ENCODE peak calls at places on chromosomes 5 and 9, in ten cellular contexts. One of them, this sample, is unnamed.

GRCh38 chr5:6175172-6175855 is 203.0 kb downstream of the MED10 start:
- DNase-seq in tibial nerve: no peak
- DNase-seq in A549: no peak
- DNase-seq in IMR-90: no peak
- DNase-seq in sigmoid colon: no peak
- DNase-seq in stomach: no peak
- DNase-seq in ovary: no peak
- DNase-seq in GM12878: no peak
- DNase-seq in uterus: no peak
- DNase-seq in heart left ventricle: no peak
- DNase-seq in this sample: no peak

GRCh38 chr5:19837536-19838179 is 150.3 kb downstream of the CDH18 start:
- DNase-seq in tibial nerve: no peak
- DNase-seq in A549: no peak
- DNase-seq in IMR-90: peak
- DNase-seq in sigmoid colon: no peak
- DNase-seq in stomach: no peak
- DNase-seq in ovary: no peak
- DNase-seq in GM12878: no peak
- DNase-seq in uterus: no peak
- DNase-seq in heart left ventricle: no peak
- DNase-seq in this sample: no peak

GRCh38 chr9:132673355-132673754 is 3.1 kb downstream of the GTF3C4 start:
- DNase-seq in tibial nerve: no peak
- DNase-seq in A549: peak
- DNase-seq in IMR-90: peak
- DNase-seq in sigmoid colon: no peak
- DNase-seq in stomach: no peak
- DNase-seq in ovary: no peak
- DNase-seq in GM12878: no peak
- DNase-seq in uterus: no peak
- DNase-seq in heart left ventricle: no peak
- DNase-seq in this sample: no peak

GRCh38 chr9:128001411-128002298 is 20.9 kb upstream of the EEIG1 start:
- DNase-seq in tibial nerve: no peak
- DNase-seq in A549: peak
- DNase-seq in IMR-90: peak
- DNase-seq in sigmoid colon: no peak
- DNase-seq in stomach: peak
- DNase-seq in ovary: no peak
- DNase-seq in GM12878: no peak
- DNase-seq in uterus: peak
- DNase-seq in heart left ventricle: no peak
- DNase-seq in this sample: no peak

GRCh38 chr5:172800088-172800551 is 29.1 kb upstream of the DUSP1 start:
- DNase-seq in tibial nerve: peak
- DNase-seq in A549: peak
- DNase-seq in IMR-90: peak
- DNase-seq in sigmoid colon: peak
- DNase-seq in stomach: peak
- DNase-seq in ovary: peak
- DNase-seq in GM12878: no peak
- DNase-seq in uterus: peak
- DNase-seq in heart left ventricle: peak
- DNase-seq in this sample: peak

GRCh38 chr5:113202904-113203716 is 226.5 kb downstream of the DCP2 start:
- DNase-seq in tibial nerve: peak
- DNase-seq in A549: peak
- DNase-seq in IMR-90: peak
- DNase-seq in sigmoid colon: peak
- DNase-seq in stomach: peak
- DNase-seq in ovary: peak
- DNase-seq in GM12878: no peak
- DNase-seq in uterus: no peak
- DNase-seq in heart left ventricle: peak
- DNase-seq in this sample: no peak

GRCh38 chr5:156942064-156942463 is 21.0 kb downstream of the TIMD4 start:
- DNase-seq in tibial nerve: no peak
- DNase-seq in A549: no peak
- DNase-seq in IMR-90: no peak
- DNase-seq in sigmoid colon: no peak
- DNase-seq in stomach: no peak
- DNase-seq in ovary: no peak
- DNase-seq in GM12878: no peak
- DNase-seq in uterus: no peak
- DNase-seq in heart left ventricle: no peak
- DNase-seq in this sample: no peak

GRCh38 chr5:170132642-170133448 is 27.1 kb downstream of the FOXI1 start:
- DNase-seq in tibial nerve: no peak
- DNase-seq in A549: peak
- DNase-seq in IMR-90: peak
- DNase-seq in sigmoid colon: no peak
- DNase-seq in stomach: no peak
- DNase-seq in ovary: no peak
- DNase-seq in GM12878: no peak
- DNase-seq in uterus: no peak
- DNase-seq in heart left ventricle: no peak
- DNase-seq in this sample: no peak

GRCh38 chr5:68071731-68072130 is 143.8 kb upstream of the PIK3R1 start:
- DNase-seq in tibial nerve: no peak
- DNase-seq in A549: no peak
- DNase-seq in IMR-90: no peak
- DNase-seq in sigmoid colon: no peak
- DNase-seq in stomach: no peak
- DNase-seq in ovary: no peak
- DNase-seq in GM12878: no peak
- DNase-seq in uterus: no peak
- DNase-seq in heart left ventricle: no peak
- DNase-seq in this sample: no peak

GRCh38 chr5:658103-658502 is 35.0 kb downstream of the TPPP start:
- DNase-seq in tibial nerve: no peak
- DNase-seq in A549: no peak
- DNase-seq in IMR-90: no peak
- DNase-seq in sigmoid colon: peak
- DNase-seq in stomach: no peak
- DNase-seq in ovary: no peak
- DNase-seq in GM12878: no peak
- DNase-seq in uterus: no peak
- DNase-seq in heart left ventricle: no peak
- DNase-seq in this sample: no peak

GRCh38 chr9:13032585-13032984 is 246.9 kb downstream of the MPDZ start:
- DNase-seq in tibial nerve: no peak
- DNase-seq in A549: no peak
- DNase-seq in IMR-90: no peak
- DNase-seq in sigmoid colon: no peak
- DNase-seq in stomach: no peak
- DNase-seq in ovary: no peak
- DNase-seq in GM12878: no peak
- DNase-seq in uterus: no peak
- DNase-seq in heart left ventricle: no peak
- DNase-seq in this sample: no peak

GRCh38 chr9:87950765-87951488 is 23.4 kb downstream of the CDK20 start:
- DNase-seq in tibial nerve: no peak
- DNase-seq in A549: peak
- DNase-seq in IMR-90: peak
- DNase-seq in sigmoid colon: no peak
- DNase-seq in stomach: no peak
- DNase-seq in ovary: no peak
- DNase-seq in GM12878: no peak
- DNase-seq in uterus: no peak
- DNase-seq in heart left ventricle: no peak
- DNase-seq in this sample: no peak

GRCh38 chr5:135019314-135019713 is 14.7 kb downstream of the PITX1 start:
- DNase-seq in tibial nerve: no peak
- DNase-seq in A549: no peak
- DNase-seq in IMR-90: no peak
- DNase-seq in sigmoid colon: peak
- DNase-seq in stomach: peak
- DNase-seq in ovary: peak
- DNase-seq in GM12878: no peak
- DNase-seq in uterus: no peak
- DNase-seq in heart left ventricle: no peak
- DNase-seq in this sample: no peak

GRCh38 chr5:156870498-156870839 is 20.4 kb downstream of the PPP1R2B start:
- DNase-seq in tibial nerve: no peak
- DNase-seq in A549: no peak
- DNase-seq in IMR-90: no peak
- DNase-seq in sigmoid colon: no peak
- DNase-seq in stomach: no peak
- DNase-seq in ovary: no peak
- DNase-seq in GM12878: no peak
- DNase-seq in uterus: no peak
- DNase-seq in heart left ventricle: no peak
- DNase-seq in this sample: no peak

GRCh38 chr5:31741496-31741895 is 102.6 kb downstream of the PDZD2 start:
- DNase-seq in tibial nerve: no peak
- DNase-seq in A549: no peak
- DNase-seq in IMR-90: no peak
- DNase-seq in sigmoid colon: no peak
- DNase-seq in stomach: no peak
- DNase-seq in ovary: no peak
- DNase-seq in GM12878: no peak
- DNase-seq in uterus: no peak
- DNase-seq in heart left ventricle: peak
- DNase-seq in this sample: no peak

GRCh38 chr9:91933556-91934352 is 16.3 kb downstream of the ROR2 start:
- DNase-seq in tibial nerve: no peak
- DNase-seq in A549: no peak
- DNase-seq in IMR-90: peak
- DNase-seq in sigmoid colon: no peak
- DNase-seq in stomach: no peak
- DNase-seq in ovary: no peak
- DNase-seq in GM12878: no peak
- DNase-seq in uterus: no peak
- DNase-seq in heart left ventricle: no peak
- DNase-seq in this sample: no peak

GRCh38 chr9:16681659-16681990 is 188.8 kb downstream of the BNC2 start:
- DNase-seq in tibial nerve: no peak
- DNase-seq in A549: no peak
- DNase-seq in IMR-90: no peak
- DNase-seq in sigmoid colon: no peak
- DNase-seq in stomach: no peak
- DNase-seq in ovary: no peak
- DNase-seq in GM12878: no peak
- DNase-seq in uterus: no peak
- DNase-seq in heart left ventricle: no peak
- DNase-seq in this sample: no peak

GRCh38 chr9:114805670-114806551 is at the start of gene TNFSF15:
- DNase-seq in tibial nerve: no peak
- DNase-seq in A549: peak
- DNase-seq in IMR-90: peak
- DNase-seq in sigmoid colon: peak
- DNase-seq in stomach: peak
- DNase-seq in ovary: peak
- DNase-seq in GM12878: peak
- DNase-seq in uterus: no peak
- DNase-seq in heart left ventricle: no peak
- DNase-seq in this sample: no peak
- TF ChIP-seq POLR2A in tibial nerve: no peak
- TF ChIP-seq POLR2A in A549: peak
- TF ChIP-seq POLR2A in IMR-90: no peak
- TF ChIP-seq POLR2A in sigmoid colon: no peak
- TF ChIP-seq POLR2A in stomach: no peak
- TF ChIP-seq POLR2A in ovary: no peak
- TF ChIP-seq POLR2A in GM12878: no peak
- TF ChIP-seq POLR2A in uterus: no peak
- TF ChIP-seq POLR2A in heart left ventricle: no peak
- TF ChIP-seq POLR2A in this sample: no peak

DNA sequence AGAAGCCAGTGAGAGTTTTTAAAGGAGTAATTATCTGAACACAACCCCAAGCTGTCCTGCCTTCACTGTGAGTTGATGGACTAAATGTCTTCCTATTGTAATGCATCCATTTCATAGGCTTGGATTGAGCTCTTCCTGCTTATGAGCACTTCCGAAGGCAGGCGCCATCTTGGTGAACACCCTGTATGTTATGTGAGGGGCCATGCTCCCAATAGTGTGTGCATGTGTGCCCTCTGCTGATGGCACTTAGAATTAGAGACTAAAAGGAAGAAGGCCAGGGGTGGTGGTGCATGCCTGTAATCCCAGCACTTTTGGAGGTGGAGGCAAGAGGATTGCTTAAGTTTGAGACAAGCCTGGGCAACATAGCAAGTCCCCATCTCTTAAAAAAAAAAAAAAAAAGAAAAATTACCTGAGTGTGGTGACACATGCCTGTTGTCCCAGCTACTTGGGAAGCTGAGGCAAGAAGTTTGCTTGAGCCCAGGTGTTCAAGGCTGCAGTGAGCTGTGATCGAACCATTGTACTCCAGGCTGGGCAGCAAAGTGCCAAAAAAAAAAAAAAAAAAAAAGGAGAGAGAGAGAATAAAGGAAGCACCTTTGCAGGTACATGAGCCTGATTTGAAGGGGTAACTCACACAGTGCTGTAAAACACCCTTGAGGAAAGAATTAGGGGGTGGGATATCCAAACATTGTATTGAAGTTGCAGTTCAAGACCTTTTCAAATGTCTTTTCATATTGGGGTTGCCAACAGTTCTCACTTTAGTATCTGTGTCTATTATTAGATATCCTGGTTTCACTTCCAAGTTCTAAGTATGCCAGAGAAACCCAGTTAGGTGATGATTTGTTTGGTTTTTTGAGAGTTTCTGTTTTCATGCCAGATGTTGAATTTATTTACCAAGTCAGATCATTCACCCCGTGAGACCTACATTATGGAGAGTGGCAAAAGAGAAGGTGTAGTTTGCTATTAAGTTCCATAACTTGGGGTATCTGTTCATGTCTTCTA is 64.8 kb downstream of the C9orf152 start:
- DNase-seq in tibial nerve: no peak
- DNase-seq in A549: peak
- DNase-seq in IMR-90: no peak
- DNase-seq in sigmoid colon: no peak
- DNase-seq in stomach: no peak
- DNase-seq in ovary: no peak
- DNase-seq in GM12878: no peak
- DNase-seq in uterus: no peak
- DNase-seq in heart left ventricle: no peak
- DNase-seq in this sample: no peak
- H3K27ac ChIP-seq in tibial nerve: no peak
- H3K27ac ChIP-seq in A549: peak
- H3K27ac ChIP-seq in IMR-90: peak
- H3K27ac ChIP-seq in sigmoid colon: peak
- H3K27ac ChIP-seq in stomach: peak
- H3K27ac ChIP-seq in ovary: no peak
- H3K27ac ChIP-seq in GM12878: peak
- H3K27ac ChIP-seq in uterus: no peak
- H3K27ac ChIP-seq in heart left ventricle: no peak
- H3K27ac ChIP-seq in this sample: no peak

GRCh38 chr5:149851211-149851610 is 93.4 kb downstream of the PDE6A start:
- DNase-seq in tibial nerve: no peak
- DNase-seq in A549: no peak
- DNase-seq in IMR-90: no peak
- DNase-seq in sigmoid colon: no peak
- DNase-seq in stomach: no peak
- DNase-seq in ovary: no peak
- DNase-seq in GM12878: no peak
- DNase-seq in uterus: no peak
- DNase-seq in heart left ventricle: no peak
- DNase-seq in this sample: no peak
- TF ChIP-seq POLR2A in tibial nerve: no peak
- TF ChIP-seq POLR2A in A549: no peak
- TF ChIP-seq POLR2A in IMR-90: no peak
- TF ChIP-seq POLR2A in sigmoid colon: no peak
- TF ChIP-seq POLR2A in stomach: no peak
- TF ChIP-seq POLR2A in ovary: no peak
- TF ChIP-seq POLR2A in GM12878: no peak
- TF ChIP-seq POLR2A in uterus: no peak
- TF ChIP-seq POLR2A in heart left ventricle: no peak
- TF ChIP-seq POLR2A in this sample: no peak

GRCh38 chr9:134433909-134434895 is 107.9 kb downstream of the RXRA start:
- DNase-seq in tibial nerve: no peak
- DNase-seq in A549: no peak
- DNase-seq in IMR-90: no peak
- DNase-seq in sigmoid colon: no peak
- DNase-seq in stomach: no peak
- DNase-seq in ovary: no peak
- DNase-seq in GM12878: no peak
- DNase-seq in uterus: no peak
- DNase-seq in heart left ventricle: no peak
- DNase-seq in this sample: no peak
- H3K27ac ChIP-seq in tibial nerve: peak
- H3K27ac ChIP-seq in A549: peak
- H3K27ac ChIP-seq in IMR-90: peak
- H3K27ac ChIP-seq in sigmoid colon: peak
- H3K27ac ChIP-seq in stomach: peak
- H3K27ac ChIP-seq in ovary: peak
- H3K27ac ChIP-seq in GM12878: no peak
- H3K27ac ChIP-seq in uterus: peak
- H3K27ac ChIP-seq in heart left ventricle: peak
- H3K27ac ChIP-seq in this sample: peak

This sample was measured in esophagus squamous epithelium.